ENCODE peak calls at places on chromosomes 6 and 20, in seven cellular contexts. I is GM10248, X is NCI-H446, L is NCI-H2227 treated with DMSO at 0.1 percent for 48 hours, W is substantia nigra, B is anterior cingulate cortex, G is CD14-positive monocyte. R is an unnamed sample.

GRCh38 chr6:132499757-132500156 is 13.2 kb downstream of the STX7 start:
- DNase-seq in I (no peak), X (no peak), L (no peak), W (no peak), B (no peak), G (peak), R (no peak)

GRCh38 chr6:149884215-149884614 is 13.7 kb downstream of the RAET1E start:
- DNase-seq in I (no peak), X (no peak), L (no peak), W (no peak), B (no peak), G (no peak), R (no peak)

GRCh38 chr6:84027340-84028183 is 6.0 kb upstream of the MRAP2 start:
- DNase-seq in I (no peak), X (peak), L (no peak), W (no peak), B (peak), G (no peak), R (peak)

GRCh38 chr20:32474967-32475819 is 109.9 kb downstream of the NOL4L start:
- DNase-seq in I (peak), X (no peak), L (peak), W (peak), B (peak), G (peak), R (peak)

GRCh38 chr6:15086273-15087158 is 159.4 kb upstream of the JARID2 start:
- DNase-seq in I (no peak), X (no peak), L (no peak), W (no peak), B (no peak), G (no peak), R (no peak)

GRCh38 chr6:2963756-2964155 is 7.6 kb downstream of the SERPINB6 start:
- DNase-seq in I (no peak), X (no peak), L (no peak), W (no peak), B (no peak), G (no peak), R (no peak)

GRCh38 chr6:52909531-52909930 is at the start of gene GSTA3:
- DNase-seq in I (no peak), X (no peak), L (no peak), W (no peak), B (no peak), G (no peak), R (no peak)

GRCh38 chr6:30757261-30757935 is 13.1 kb upstream of the IER3 start:
- DNase-seq in I (no peak), X (no peak), L (no peak), W (no peak), B (no peak), G (no peak), R (no peak)

GRCh38 chr6:131929227-131929626 is 21.9 kb downstream of the CCN2 start:
- DNase-seq in I (no peak), X (no peak), L (no peak), W (no peak), B (no peak), G (no peak), R (no peak)

GRCh38 chr20:32485770-32486248 is 99.3 kb downstream of the NOL4L start:
- DNase-seq in I (no peak), X (no peak), L (no peak), W (no peak), B (no peak), G (no peak), R (no peak)

GRCh38 chr6:51398064-51398740 is 579.5 kb downstream of the TFAP2B start:
- DNase-seq in I (peak), X (no peak), L (peak), W (no peak), B (no peak), G (no peak), R (no peak)

GRCh38 chr20:11935754-11936551 is 18.3 kb downstream of the BTBD3 start:
- DNase-seq in I (no peak), X (no peak), L (peak), W (no peak), B (no peak), G (no peak), R (no peak)

GRCh38 chr6:13327691-13328075 is 654 bp downstream of the TBC1D7 start:
- DNase-seq in I (no peak), X (no peak), L (no peak), W (no peak), B (no peak), G (no peak), R (no peak)

GRCh38 chr6:87754828-87755227 is 52.8 kb upstream of the AKIRIN2 start:
- DNase-seq in I (peak), X (no peak), L (no peak), W (no peak), B (no peak), G (no peak), R (no peak)

GRCh38 chr6:40733770-40734396 is 146.7 kb upstream of the LRFN2 start:
- DNase-seq in I (no peak), X (no peak), L (no peak), W (no peak), B (no peak), G (no peak), R (no peak)

GRCh38 chr6:43773050-43773956 is 3.3 kb downstream of the VEGFA start:
- DNase-seq in I (peak), X (no peak), L (no peak), W (no peak), B (peak), G (no peak), R (peak)

GRCh38 chr6:51495016-51495805 is 592.2 kb downstream of the PKHD1 start:
- DNase-seq in I (no peak), X (no peak), L (peak), W (peak), B (peak), G (no peak), R (no peak)